ENCODE peak calls at places on chromosomes 12 and 14, in seven cellular contexts. R is RWPE1, P is HFFc6, X is IMR-90, I is neural crest cell, M is left ventricle myocardium inferior, O is Calu3. T is an unnamed sample.

GRCh38 chr14:52112336-52113018 is 43.6 kb upstream of the NID2 start:
- DNase-seq in I (no peak), R (no peak), P (peak), X (peak), M (no peak), O (no peak), T (no peak)

GRCh38 chr12:8936735-8937134 is 12.7 kb downstream of the M6PR start:
- DNase-seq in O (no peak), X (no peak), M (no peak), P (no peak), R (no peak), I (no peak), T (no peak)

GRCh38 chr12:113071427-113072112 is 15.0 kb downstream of the DTX1 start:
- DNase-seq in I (no peak), M (no peak), O (no peak), P (no peak), X (no peak), R (no peak), T (no peak)

GRCh38 chr12:68565391-68565903 is 45.3 kb upstream of the RAP1B start:
- DNase-seq in I (no peak), X (peak), P (peak), O (peak), R (peak), M (no peak), T (no peak)

GRCh38 chr14:74964787-74965769 is 9.7 kb upstream of the PGF start:
- DNase-seq in I (no peak), X (peak), O (no peak), M (no peak), P (peak), R (peak), T (no peak)

GRCh38 chr14:63677891-63678379 is 36.3 kb upstream of the WDR89 start:
- DNase-seq in O (no peak), R (peak), X (peak), M (no peak), P (peak), I (no peak), T (no peak)

GRCh38 chr14:57205953-57206352 is 62.8 kb downstream of the EXOC5 start:
- DNase-seq in P (no peak), X (peak), O (no peak), R (no peak), I (no peak), M (no peak), T (no peak)

GRCh38 chr12:57240926-57241555 is 9.9 kb downstream of the STAC3 start:
- DNase-seq in O (no peak), I (no peak), R (no peak), P (peak), M (no peak), X (no peak), T (no peak)

GRCh38 chr14:89675590-89675989 is 258.6 kb upstream of the FOXN3 start:
- DNase-seq in R (no peak), M (no peak), O (no peak), X (no peak), I (no peak), P (no peak), T (no peak)

GRCh38 chr14:49950275-49951250 is 57.7 kb downstream of the ARF6 start:
- DNase-seq in M (no peak), P (no peak), I (no peak), R (peak), O (peak), X (no peak), T (no peak)

GRCh38 chr12:113298861-113299545 is 35.9 kb downstream of the SLC8B1 start:
- DNase-seq in P (no peak), M (peak), R (no peak), I (no peak), O (no peak), X (no peak), T (no peak)

GRCh38 chr12:265096-265495 is 2.5 kb upstream of the SLC6A13 start:
- DNase-seq in X (no peak), P (no peak), O (no peak), I (no peak), M (no peak), R (no peak), T (no peak)

GRCh38 chr12:50603817-50604639 is 99.2 kb downstream of the DIP2B start:
- DNase-seq in O (no peak), P (no peak), M (no peak), R (no peak), X (peak), I (no peak), T (no peak)

GRCh38 chr12:132320767-132321211 is 8.6 kb downstream of the GALNT9 start:
- DNase-seq in O (no peak), R (no peak), M (no peak), X (no peak), P (no peak), I (no peak), T (no peak)

GRCh38 chr14:90797451-90797850 is 18.8 kb downstream of the TTC7B start:
- DNase-seq in R (no peak), I (no peak), P (no peak), X (no peak), O (no peak), M (no peak), T (no peak)

GRCh38 chr14:104826858-104827172 is 25.9 kb downstream of the ZBTB42 start:
- DNase-seq in M (no peak), P (no peak), X (no peak), R (no peak), I (no peak), O (no peak), T (no peak)

GRCh38 chr14:97077253-97077653 is 280.1 kb downstream of the VRK1 start:
- DNase-seq in O (no peak), R (peak), M (peak), X (no peak), P (peak), I (no peak), T (no peak)

GRCh38 chr12:14892726-14893442 is 7.2 kb upstream of the MGP start:
- DNase-seq in R (no peak), O (no peak), I (no peak), M (no peak), X (peak), P (peak), T (no peak)

GRCh38 chr12:15268927-15269552 is 47.8 kb upstream of the RERG start:
- DNase-seq in O (peak), P (peak), I (peak), M (peak), X (peak), R (peak), T (no peak)

GRCh38 chr12:72276212-72276865 is 4.2 kb downstream of the TRHDE start:
- DNase-seq in P (no peak), M (no peak), I (no peak), O (no peak), R (no peak), X (no peak), T (no peak)

GRCh38 chr12:11609045-11609444 is 40.4 kb upstream of the ETV6 start:
- DNase-seq in R (no peak), P (no peak), X (no peak), I (no peak), M (no peak), O (no peak), T (no peak)

GRCh38 chr12:17976202-17976601 is 113.8 kb downstream of the RERGL start:
- DNase-seq in R (no peak), P (no peak), X (no peak), I (no peak), M (no peak), O (peak), T (no peak)

GRCh38 chr14:92253381-92253894 is 69.5 kb upstream of the SLC24A4 start:
- DNase-seq in O (no peak), I (no peak), P (no peak), M (no peak), X (no peak), R (no peak), T (no peak)

GRCh38 chr14:77248666-77249065 is 22.3 kb downstream of the NGB start:
- DNase-seq in M (no peak), X (peak), I (no peak), R (peak), O (no peak), P (peak), T (no peak)

GRCh38 chr14:80146941-80147340 is 64.4 kb downstream of the DIO2 start:
- DNase-seq in M (no peak), O (no peak), P (no peak), X (no peak), I (no peak), R (no peak), T (no peak)

GRCh38 chr12:114696443-114697245 is 12.7 kb upstream of the TBX3 start:
- DNase-seq in O (no peak), P (no peak), R (no peak), X (no peak), M (no peak), I (no peak), T (no peak)

GRCh38 chr12:105431537-105431936 is 101.0 kb downstream of the C12orf75 start:
- DNase-seq in X (no peak), M (no peak), P (no peak), O (no peak), R (no peak), I (no peak), T (no peak)

DNA sequence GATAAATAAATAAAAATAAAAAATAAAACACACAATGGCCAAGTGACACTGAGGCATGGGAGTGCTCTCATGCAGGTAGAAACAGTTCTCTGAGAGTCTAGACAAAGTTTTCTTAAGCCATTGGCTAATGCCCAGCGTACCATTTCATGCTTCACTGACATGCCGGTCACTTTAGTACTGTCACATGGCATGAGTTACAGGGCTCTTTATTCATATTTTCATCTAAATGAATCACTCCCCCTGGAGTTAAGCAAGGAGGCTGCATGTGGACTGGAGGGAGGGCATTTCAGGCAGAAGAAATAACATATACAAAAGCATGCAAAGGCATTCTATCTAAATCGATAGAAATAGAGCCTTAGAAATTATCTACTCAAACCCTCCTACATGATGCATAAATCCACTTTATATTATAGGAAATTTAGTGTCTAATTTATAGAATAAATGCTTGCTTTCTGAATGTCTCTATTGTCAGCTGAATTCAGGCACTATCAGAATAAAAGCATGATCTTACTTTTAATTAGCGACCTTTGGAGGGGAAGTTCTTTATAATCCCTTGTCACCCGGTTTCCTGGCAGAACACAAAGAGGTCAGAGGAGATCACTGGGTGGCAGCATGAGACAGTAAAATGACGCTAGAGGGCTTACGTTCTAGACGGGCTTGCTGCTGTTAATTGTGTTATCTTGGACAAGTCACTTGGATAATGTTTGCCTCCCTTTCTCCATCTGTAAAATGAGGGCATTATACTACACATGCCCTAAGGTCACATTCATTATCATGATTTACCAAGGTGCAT is 17.5 kb downstream of the DYRK4 start:
- DNase-seq in X (peak), I (no peak), O (peak), R (no peak), M (no peak), P (peak), T (no peak)
- TF ChIP-seq CTCF in X (peak), I (peak), O (no peak), R (no peak), M (peak), P (peak), T (no peak)

DNA sequence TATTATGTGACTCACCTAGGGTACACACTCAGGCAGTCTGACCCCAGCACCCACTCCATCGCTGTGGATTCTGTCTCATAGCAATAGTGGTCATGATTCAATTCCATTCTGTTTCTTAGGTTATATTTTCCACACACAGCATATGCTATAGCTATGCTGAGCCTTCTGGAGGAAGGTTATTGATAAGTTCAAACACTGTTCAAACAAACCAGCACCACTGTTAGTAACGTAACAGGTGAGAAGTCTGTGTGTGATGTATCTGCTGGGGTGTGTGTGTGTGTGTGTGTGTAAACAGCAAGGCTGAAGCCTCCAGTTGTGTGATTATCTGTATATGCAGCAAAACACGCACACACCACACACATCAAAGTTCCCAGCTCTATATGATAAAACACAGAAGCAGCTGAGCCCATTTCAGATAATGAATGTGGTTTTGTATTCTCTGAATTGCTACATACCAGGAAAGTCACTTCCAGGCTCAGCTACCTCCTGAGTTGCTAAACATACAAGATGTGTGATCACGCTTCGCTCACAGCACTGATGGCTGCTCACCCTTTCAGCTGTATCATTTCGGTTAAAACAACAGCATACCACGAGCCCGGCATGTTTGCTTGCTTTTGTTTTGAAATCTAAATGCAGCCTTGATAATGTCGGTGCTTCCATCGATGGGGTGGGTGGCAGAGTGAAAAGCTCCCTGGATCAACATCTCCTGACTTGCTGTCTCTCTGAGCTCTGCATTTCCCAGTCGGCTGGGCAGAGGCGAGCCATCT is 6.8 kb upstream of the SYNE3 start:
- DNase-seq in R (no peak), P (no peak), I (no peak), X (peak), O (no peak), M (no peak), T (no peak)
- TF ChIP-seq CTCF in R (no peak), P (no peak), I (no peak), X (no peak), O (no peak), M (no peak), T (no peak)

GRCh38 chr14:101988377-101988776 is 24.0 kb downstream of the DYNC1H1 start:
- DNase-seq in I (no peak), X (no peak), P (no peak), O (no peak), R (no peak), M (no peak), T (no peak)

GRCh38 chr14:101986953-101987352 is 22.6 kb downstream of the DYNC1H1 start:
- DNase-seq in I (no peak), O (no peak), X (no peak), P (no peak), M (no peak), R (no peak), T (no peak)

GRCh38 chr14:101991336-101991735 is 27.0 kb downstream of the DYNC1H1 start:
- DNase-seq in R (no peak), P (no peak), O (no peak), X (no peak), I (no peak), M (no peak), T (no peak)

GRCh38 chr14:101997429-101998336 is 33.3 kb downstream of the DYNC1H1 start:
- DNase-seq in P (no peak), M (no peak), R (no peak), O (no peak), X (no peak), I (no peak), T (no peak)

DNA sequence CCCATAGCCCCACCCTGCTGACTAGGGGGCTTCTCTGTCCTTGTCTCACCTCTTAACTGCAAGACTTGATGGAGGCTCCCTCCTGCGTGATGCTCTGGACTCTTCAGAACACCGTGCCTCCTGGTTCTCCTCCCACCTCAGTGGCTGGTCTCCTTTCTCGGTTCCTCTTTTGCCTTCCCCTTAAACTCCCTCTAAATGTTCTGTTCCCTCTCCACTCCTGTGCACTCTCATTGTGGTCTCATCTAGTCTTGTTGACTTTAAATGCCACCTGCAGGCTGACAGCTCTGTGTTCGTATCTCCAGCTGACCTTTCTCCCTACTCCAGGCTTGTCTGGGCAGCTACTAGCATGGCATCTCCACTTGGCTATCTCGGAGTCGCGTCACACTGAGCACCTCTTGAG is 28.3 kb downstream of the DYNC1H1 start:
- DNase-seq in M (no peak), I (no peak), X (no peak), R (no peak), P (no peak), O (no peak), T (no peak)
- TF ChIP-seq CTCF in M (no peak), I (no peak), X (no peak), R (no peak), P (no peak), O (no peak), T (no peak)

GRCh38 chr14:22434030-22434429 is 155.0 kb downstream of the DAD1 start:
- DNase-seq in O (no peak), I (no peak), X (no peak), M (no peak), R (no peak), P (no peak), T (no peak)
- TF ChIP-seq CTCF in O (no peak), I (peak), X (no peak), M (no peak), R (no peak), P (peak), T (no peak)

DNA sequence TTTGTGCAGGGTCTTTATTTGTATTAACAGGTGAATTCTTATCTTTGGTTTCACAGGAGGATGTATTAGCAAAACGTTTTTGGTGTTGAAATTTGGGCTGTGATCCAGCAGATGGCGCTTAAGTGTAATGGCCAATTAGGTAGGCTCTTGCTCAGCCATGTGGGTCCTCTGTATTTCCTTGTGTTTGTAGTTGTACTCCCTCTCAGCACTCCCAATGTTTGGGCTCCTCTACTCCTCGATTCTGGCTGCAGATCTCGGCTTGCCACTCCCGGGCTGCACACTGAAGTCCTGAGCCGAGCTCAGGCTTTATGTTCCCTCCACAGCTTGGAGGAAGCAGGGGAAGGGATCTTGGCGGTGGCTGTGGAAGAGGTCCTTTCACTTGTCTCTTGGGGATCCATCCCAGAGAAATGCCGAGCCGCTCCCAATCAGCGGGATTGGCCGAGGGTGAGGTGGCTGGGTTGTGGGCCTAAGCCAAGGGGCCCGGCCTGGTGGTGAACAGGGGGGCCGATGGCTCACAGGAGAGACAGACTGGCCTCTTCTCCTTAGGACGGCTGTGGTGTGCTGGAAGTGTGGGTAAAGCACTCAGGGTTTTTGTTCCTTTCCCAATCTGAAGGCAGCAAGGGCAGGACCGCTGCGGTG is 133.7 kb downstream of the AEBP2 start:
- DNase-seq in M (no peak), O (peak), I (peak), P (peak), X (peak), R (peak), T (no peak)
- TF ChIP-seq CTCF in M (peak), O (peak), I (peak), P (peak), X (peak), R (no peak), T (no peak)

DNA sequence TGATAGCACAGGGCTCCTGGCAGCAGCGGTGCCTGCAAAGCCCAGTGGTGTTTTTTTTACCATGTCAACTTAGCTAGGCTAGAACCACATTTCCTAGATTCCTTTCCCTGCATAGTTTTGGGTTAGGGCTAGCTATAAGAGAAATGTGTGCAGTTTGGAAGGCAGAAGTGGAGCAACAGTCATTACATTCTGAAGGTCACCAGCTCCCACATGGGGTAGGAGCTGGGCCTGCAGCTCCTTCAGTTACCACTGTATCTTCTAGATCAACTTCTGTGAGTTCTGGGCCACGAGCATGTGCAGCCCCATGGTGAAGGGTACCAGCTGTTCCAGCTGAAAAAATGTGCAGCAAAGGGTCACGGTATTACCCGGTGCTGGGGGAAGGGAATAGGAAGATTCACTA is 2.3 kb upstream of the SLC25A3 start:
- DNase-seq in I (no peak), P (peak), R (no peak), O (no peak), X (peak), M (no peak), T (no peak)
- TF ChIP-seq CTCF in I (no peak), P (peak), R (no peak), O (no peak), X (peak), M (no peak), T (no peak)

GRCh38 chr12:52395761-52396434 is 10.2 kb downstream of the KRT82 start:
- DNase-seq in O (peak), P (no peak), M (no peak), X (no peak), I (no peak), R (peak), T (no peak)
- TF ChIP-seq CTCF in O (peak), P (peak), M (peak), X (no peak), I (peak), R (no peak), T (no peak)

GRCh38 chr12:47990351-47991105 is 13.7 kb downstream of the COL2A1 start:
- DNase-seq in X (peak), O (no peak), I (no peak), R (no peak), P (no peak), M (no peak), T (no peak)
- TF ChIP-seq CTCF in X (peak), O (no peak), I (no peak), R (no peak), P (no peak), M (no peak), T (no peak)

GRCh38 chr12:109150124-109150640 is 33.8 kb downstream of the ACACB start:
- DNase-seq in P (no peak), M (no peak), O (no peak), R (no peak), I (no peak), X (no peak), T (no peak)
- TF ChIP-seq CTCF in P (no peak), M (no peak), O (no peak), R (no peak), I (no peak), X (no peak), T (no peak)

T was measured in omental fat pad.